ENCODE peak calls at places on chromosomes 2 and 18, in six cellular contexts. T, U, A, S, Z and G are unnamed samples.

GRCh38 chr2:1748741-1749488 is 4.6 kb upstream of the PXDN start:
- DNase-seq in T (no peak), U (no peak), A (no peak), S (no peak), Z (no peak), G (no peak)

GRCh38 chr2:200679157-200679934 is 93.5 kb downstream of the AOX1 start:
- DNase-seq in T (no peak), U (no peak), A (no peak), S (no peak), Z (no peak), G (no peak)

GRCh38 chr2:68372435-68372834 is 7.4 kb downstream of the PLEK start:
- DNase-seq in T (no peak), U (no peak), A (no peak), S (no peak), Z (no peak), G (no peak)

GRCh38 chr2:52294628-52295027 is 1262.7 kb upstream of the NRXN1 start:
- DNase-seq in T (no peak), U (no peak), A (no peak), S (no peak), Z (no peak), G (no peak)

GRCh38 chr2:36373149-36373880 is 17.7 kb downstream of the CRIM1 start:
- DNase-seq in T (no peak), U (peak; percentile 39), A (no peak), S (no peak), Z (no peak), G (no peak)

GRCh38 chr2:134282638-134283400 is 28.9 kb downstream of the MGAT5 start:
- DNase-seq in T (no peak), U (no peak), A (no peak), S (peak; percentile 63), Z (no peak), G (no peak)

GRCh38 chr2:157236404-157236803 is 21.1 kb upstream of the GALNT5 start:
- DNase-seq in T (no peak), U (no peak), A (no peak), S (no peak), Z (no peak), G (no peak)

GRCh38 chr18:6920099-6920955 is 190.8 kb downstream of the ARHGAP28 start:
- DNase-seq in T (no peak), U (peak; percentile 79), A (no peak), S (peak; percentile 87), Z (peak; percentile 64), G (peak; percentile 47)

GRCh38 chr2:232929303-232930123 is 59.4 kb downstream of the SNORC start:
- DNase-seq in T (no peak), U (no peak), A (no peak), S (no peak), Z (no peak), G (no peak)

GRCh38 chr18:48193521-48194251 is 215.5 kb downstream of the ZBTB7C start:
- DNase-seq in T (no peak), U (no peak), A (no peak), S (no peak), Z (no peak), G (no peak)

GRCh38 chr2:115165529-115166109 is 723.2 kb downstream of the DPP10 start:
- DNase-seq in T (no peak), U (peak; percentile 32), A (no peak), S (no peak), Z (peak; percentile 1), G (peak; percentile 17)

GRCh38 chr2:159617651-159618050 is 1.3 kb upstream of the BAZ2B start:
- DNase-seq in T (no peak), U (peak; percentile 12), A (no peak), S (peak; percentile 57), Z (peak; percentile 52), G (no peak)

GRCh38 chr2:152434395-152435182 is 99.6 kb downstream of the FMNL2 start:
- DNase-seq in T (no peak), U (no peak), A (no peak), S (no peak), Z (no peak), G (no peak)

GRCh38 chr2:219713110-219713509 is 85.7 kb downstream of the SLC4A3 start:
- DNase-seq in T (no peak), U (no peak), A (no peak), S (no peak), Z (peak; percentile 15), G (peak; percentile 23)

GRCh38 chr2:126399001-126399400 is 257.0 kb upstream of the GYPC start:
- DNase-seq in T (no peak), U (no peak), A (no peak), S (no peak), Z (no peak), G (no peak)

GRCh38 chr2:160432633-160433032 is 61.0 kb downstream of the RBMS1 start:
- DNase-seq in T (no peak), U (no peak), A (no peak), S (no peak), Z (peak; percentile 84), G (peak; percentile 44)

GRCh38 chr2:169709970-169710369 is 15.7 kb downstream of the PHOSPHO2 start:
- DNase-seq in T (no peak), U (no peak), A (no peak), S (peak; percentile 56), Z (peak; percentile 31), G (no peak)

GRCh38 chr18:61333746-61334490 is 688 bp downstream of the CDH20 start:
- DNase-seq in T (no peak), U (no peak), A (no peak), S (no peak), Z (no peak), G (no peak)

GRCh38 chr2:16526193-16526592 is 139.4 kb downstream of the CYRIA start:
- DNase-seq in T (no peak), U (no peak), A (no peak), S (no peak), Z (no peak), G (no peak)

GRCh38 chr18:42484648-42485047 is 529.6 kb downstream of the PIK3C3 start:
- DNase-seq in T (no peak), U (no peak), A (no peak), S (no peak), Z (no peak), G (no peak)

GRCh38 chr18:48002933-48003365 is 72.5 kb upstream of the SMAD2 start:
- DNase-seq in T (peak; percentile 77), U (no peak), A (no peak), S (peak; percentile 80), Z (peak; percentile 78), G (peak; percentile 79)

GRCh38 chr2:234344041-234344440 is 152.8 kb downstream of the ARL4C start:
- DNase-seq in T (no peak), U (no peak), A (no peak), S (no peak), Z (no peak), G (no peak)

GRCh38 chr18:54740146-54740844 is 88.0 kb upstream of the RAB27B start:
- DNase-seq in T (no peak), U (no peak), A (no peak), S (no peak), Z (peak; percentile 41), G (no peak)

GRCh38 chr2:2639251-2640139 is 308.4 kb upstream of the MYT1L start:
- DNase-seq in T (no peak), U (no peak), A (no peak), S (no peak), Z (no peak), G (no peak)

DNA sequence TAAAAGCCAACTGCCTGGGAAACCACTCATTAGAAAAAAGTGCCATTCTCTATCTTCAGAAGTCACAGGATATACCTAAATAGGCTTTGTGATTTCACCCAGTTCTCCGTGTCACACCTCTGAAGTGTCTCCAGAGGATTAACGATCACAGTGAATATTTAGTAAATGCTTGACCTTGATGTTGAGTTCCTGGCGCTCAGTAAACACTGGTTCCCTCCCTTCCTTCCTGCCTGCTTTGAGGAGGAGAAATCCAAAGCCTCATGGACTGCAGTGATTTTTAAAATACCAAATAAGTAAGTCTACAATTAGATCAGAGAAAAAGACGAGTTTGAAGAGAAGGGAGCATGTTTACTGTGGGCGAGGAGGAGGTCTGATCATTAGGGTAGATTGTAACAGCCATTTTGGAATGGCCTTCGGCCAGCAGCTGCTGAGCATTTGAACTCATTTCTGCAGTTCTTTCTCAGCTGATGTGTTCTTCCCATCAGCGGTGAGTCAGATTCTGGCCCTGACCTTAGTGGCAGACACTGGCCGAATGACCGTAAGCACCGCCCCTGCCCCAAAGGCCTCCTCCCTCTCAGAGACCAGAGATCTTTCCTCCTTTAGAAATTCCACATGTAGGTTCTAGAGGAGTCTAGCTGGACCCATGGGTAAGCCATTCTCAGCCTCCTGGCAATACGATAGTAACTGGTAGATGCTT is 62.1 kb upstream of the SLC16A14 start:
- DNase-seq in T (peak; percentile 74), U (peak; percentile 8), A (peak; percentile 2), S (peak; percentile 58), Z (peak; percentile 74), G (peak; percentile 67)
- TF ChIP-seq POLR2A in T (no peak), U (no peak), A (peak; percentile 7), S (no peak), Z (no peak), G (no peak)

GRCh38 chr2:218236829-218237228 is 19.8 kb downstream of the ARPC2 start:
- DNase-seq in T (no peak), U (no peak), A (no peak), S (no peak), Z (no peak), G (no peak)
- TF ChIP-seq POLR2A in T (no peak), U (no peak), A (no peak), S (no peak), Z (no peak), G (no peak)

GRCh38 chr2:199455533-199456382 is 2.0 kb downstream of the SATB2 start:
- DNase-seq in T (peak; percentile 61), U (no peak), A (no peak), S (peak; percentile 87), Z (no peak), G (no peak)
- TF ChIP-seq POLR2A in T (no peak), U (no peak), A (no peak), S (peak; percentile 46), Z (no peak), G (peak; percentile 23)

GRCh38 chr2:224014336-224014735 is 24.8 kb downstream of the SERPINE2 start:
- DNase-seq in T (no peak), U (no peak), A (no peak), S (no peak), Z (no peak), G (no peak)

GRCh38 chr2:224011837-224012236 is 27.2 kb downstream of the SERPINE2 start:
- DNase-seq in T (no peak), U (no peak), A (no peak), S (peak; percentile 25), Z (no peak), G (no peak)

GRCh38 chr2:224008702-224009261 is 30.3 kb downstream of the SERPINE2 start:
- DNase-seq in T (no peak), U (no peak), A (no peak), S (no peak), Z (no peak), G (no peak)

GRCh38 chr2:224004105-224004715 is 34.9 kb downstream of the SERPINE2 start:
- DNase-seq in T (no peak), U (no peak), A (no peak), S (no peak), Z (peak; percentile 20), G (no peak)

DNA sequence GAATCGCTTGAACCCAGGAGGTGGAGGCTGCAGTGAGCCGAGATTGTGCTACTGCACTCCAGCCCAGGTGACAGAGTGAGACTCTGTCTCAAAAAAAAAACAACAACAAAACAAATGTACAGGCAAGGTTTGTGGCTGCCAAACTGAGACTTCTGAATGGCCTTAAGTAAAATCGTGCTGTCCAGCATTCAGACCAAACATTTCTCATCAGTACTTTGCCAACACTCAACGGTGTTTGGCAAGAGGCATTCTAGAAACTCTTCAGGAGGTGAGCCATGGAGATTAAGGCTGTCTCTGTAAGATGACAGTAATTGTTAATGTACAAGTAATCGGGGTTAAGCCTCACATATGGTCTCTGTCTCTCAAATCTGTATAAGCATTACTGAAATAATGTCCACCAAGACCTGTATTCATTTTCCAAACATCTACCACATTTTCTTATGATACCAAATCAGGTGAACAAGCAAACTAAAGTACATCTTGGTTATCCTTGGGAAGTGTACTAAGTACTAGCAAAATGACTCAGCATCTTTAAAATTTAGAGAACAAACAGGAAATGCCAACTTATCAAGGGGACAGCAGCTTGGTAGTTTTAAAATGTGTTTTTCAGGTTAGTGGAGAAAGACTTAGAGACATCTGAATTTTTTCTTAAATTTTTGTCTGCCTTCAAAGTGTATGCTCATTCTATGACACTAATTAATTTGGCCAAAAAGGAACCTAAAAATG is 29.3 kb downstream of the SERPINE2 start:
- DNase-seq in T (no peak), U (no peak), A (no peak), S (no peak), Z (peak; percentile 6), G (no peak)
- TF ChIP-seq POLR2A in T (no peak), U (no peak), A (no peak), S (no peak), Z (no peak), G (no peak)